ENCODE peak calls at places on chromosomes 2 and 18, in four cellular contexts. V is HCT116, L is tibial nerve, X is A549. E is an unnamed sample.

GRCh38 chr18:14767474-14767873 is 19.5 kb downstream of the ANKRD30B start:
- DNase-seq in V (no peak), L (no peak), X (no peak), E (no peak)

GRCh38 chr18:26656944-26657536 is 108.7 kb upstream of the KCTD1 start:
- DNase-seq in V (no peak), L (peak), X (peak), E (peak)

GRCh38 chr2:75130171-75130570 is 69.1 kb downstream of the TACR1 start:
- DNase-seq in V (no peak), L (no peak), X (peak), E (no peak)

GRCh38 chr2:128370468-128371247 is 52.0 kb upstream of the HS6ST1 start:
- DNase-seq in V (no peak), L (no peak), X (no peak), E (no peak)

GRCh38 chr2:229714080-229714735 is at the start of gene DNER:
- DNase-seq in V (no peak), L (no peak), X (no peak), E (no peak)

GRCh38 chr2:45134726-45135125 is 125.5 kb upstream of the SIX2 start:
- DNase-seq in V (no peak), L (no peak), X (peak), E (no peak)

GRCh38 chr2:240269886-240270285 is 129.4 kb upstream of the OTOS start:
- DNase-seq in V (no peak), L (no peak), X (no peak), E (no peak)

GRCh38 chr18:35605686-35606417 is 24.3 kb downstream of the GALNT1 start:
- DNase-seq in V (no peak), L (no peak), X (no peak), E (no peak)

GRCh38 chr2:238668426-238668825 is 179.5 kb upstream of the TWIST2 start:
- DNase-seq in V (no peak), L (no peak), X (no peak), E (no peak)

GRCh38 chr2:119760237-119760807 is 600 bp downstream of the PTPN4 start:
- DNase-seq in V (no peak), L (no peak), X (no peak), E (peak)

GRCh38 chr2:182360012-182360662 is 66.7 kb downstream of the PDE1A start:
- DNase-seq in V (no peak), L (no peak), X (peak), E (no peak)

GRCh38 chr2:195477996-195478382 is 179.0 kb upstream of the SLC39A10 start:
- DNase-seq in V (no peak), L (no peak), X (no peak), E (no peak)

GRCh38 chr2:178072383-178073301 is at the start of gene PDE11A:
- DNase-seq in V (peak), L (peak), X (peak), E (peak)

GRCh38 chr2:240585681-240586197 is 795 bp upstream of the CAPN10 start:
- DNase-seq in V (no peak), L (no peak), X (no peak), E (no peak)

GRCh38 chr2:240993446-240994160 is 4.8 kb upstream of the SNED1 start:
- DNase-seq in V (no peak), L (peak), X (no peak), E (no peak)

GRCh38 chr18:23238152-23238531 is 102.9 kb downstream of the CABLES1 start:
- DNase-seq in V (no peak), L (no peak), X (no peak), E (no peak)

GRCh38 chr2:221434155-221434554 is 137.9 kb downstream of the EPHA4 start:
- DNase-seq in V (no peak), L (no peak), X (no peak), E (no peak)

GRCh38 chr18:64444819-64445218 is 295.9 kb upstream of the LINC00305 start:
- DNase-seq in V (no peak), L (no peak), X (no peak), E (no peak)

GRCh38 chr2:71856709-71857525 is 290.7 kb downstream of the CYP26B1 start:
- DNase-seq in V (no peak), L (no peak), X (peak), E (no peak)

GRCh38 chr18:34219651-34220050 is 5.1 kb downstream of the NOL4 start:
- DNase-seq in V (no peak), L (no peak), X (no peak), E (no peak)

DNA sequence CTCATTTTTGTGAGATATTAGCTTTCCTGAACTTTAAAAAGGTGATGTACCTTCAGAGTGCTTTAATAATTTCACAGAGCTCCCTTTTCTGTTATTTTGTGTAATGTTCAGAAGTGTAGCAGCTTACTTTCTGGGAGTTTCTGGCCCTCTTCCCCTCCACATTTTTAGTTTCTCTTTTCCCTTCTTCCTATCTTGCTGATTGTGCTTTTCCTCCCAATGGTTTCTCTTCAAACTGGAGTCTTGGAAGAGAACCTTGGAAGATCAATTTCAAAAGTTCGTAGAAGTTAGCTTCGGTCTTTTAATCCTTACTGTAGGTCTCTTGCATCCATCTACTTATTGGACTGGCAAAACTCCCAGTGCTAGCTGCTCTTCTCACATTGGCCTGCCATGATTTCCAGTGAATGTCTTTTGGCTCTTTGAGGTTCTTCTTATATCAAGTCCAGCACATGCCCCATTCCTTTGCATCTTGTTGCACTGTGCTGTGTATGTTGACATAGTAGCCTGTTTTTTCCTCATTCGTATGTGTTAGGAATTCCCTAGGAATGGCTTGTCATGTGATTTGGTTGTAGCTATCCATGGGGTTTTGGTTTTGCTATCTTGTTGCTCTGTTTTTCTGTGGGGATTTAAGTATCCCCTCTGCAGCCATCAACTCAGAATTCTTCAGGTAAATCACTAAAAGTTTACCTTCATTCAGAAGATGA is 7.8 kb downstream of the CCNT2 start:
- DNase-seq in V (no peak), L (no peak), X (peak), E (no peak)
- H3K4me3 ChIP-seq in V (no peak), L (no peak), X (no peak), E (no peak)

DNA sequence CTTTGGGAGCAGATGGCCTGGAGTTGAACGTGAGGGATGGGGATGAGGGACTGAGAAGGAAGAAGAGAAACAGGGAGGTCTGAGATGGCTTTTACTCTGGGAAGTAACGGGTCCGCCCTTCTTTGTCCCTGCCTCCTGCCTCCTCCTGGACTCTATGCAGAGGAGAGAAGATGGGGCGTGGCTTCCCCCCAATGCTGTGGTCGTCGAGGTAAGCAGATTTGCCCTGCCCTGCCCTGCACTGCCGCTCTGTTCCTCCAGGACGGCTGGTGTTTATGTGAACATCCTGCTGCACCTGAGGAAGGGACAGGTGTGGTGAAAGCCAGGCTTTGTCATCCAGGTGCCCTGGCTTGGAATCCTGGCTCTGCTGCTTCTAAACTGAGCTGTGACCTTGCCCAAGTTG is 13.5 kb upstream of the NTSR2 start:
- DNase-seq in V (no peak), L (no peak), X (no peak), E (no peak)
- TF ChIP-seq CTCF in V (no peak), L (no peak), X (no peak), E (no peak)

GRCh38 chr2:26696352-26696816 is 3.9 kb downstream of the KCNK3 start:
- DNase-seq in V (peak), L (no peak), X (peak), E (no peak)
- TF ChIP-seq POLR2A in V (no peak), L (no peak), X (no peak), E (no peak)

GRCh38 chr18:644395-645004 is 13.0 kb upstream of the TYMS start:
- DNase-seq in V (no peak), L (no peak), X (no peak), E (no peak)
- H3K4me3 ChIP-seq in V (no peak), L (no peak), X (no peak), E (no peak)

GRCh38 chr2:237613679-237614078 is 13.7 kb upstream of the LRRFIP1 start:
- DNase-seq in V (no peak), L (no peak), X (no peak), E (no peak)

GRCh38 chr2:237616373-237617304 is 10.7 kb upstream of the LRRFIP1 start:
- DNase-seq in V (no peak), L (no peak), X (no peak), E (no peak)

GRCh38 chr2:237612527-237613357 is 14.6 kb upstream of the LRRFIP1 start:
- DNase-seq in V (no peak), L (no peak), X (no peak), E (no peak)

GRCh38 chr2:237615631-237616249 is 11.6 kb upstream of the LRRFIP1 start:
- DNase-seq in V (no peak), L (no peak), X (no peak), E (no peak)

GRCh38 chr2:237614151-237614720 is 13.2 kb upstream of the LRRFIP1 start:
- DNase-seq in V (no peak), L (no peak), X (peak), E (no peak)
- TF ChIP-seq CTCF in V (peak), L (no peak), X (no peak), E (no peak)

GRCh38 chr2:28901841-28902240 is 7.4 kb downstream of the WDR43 start:
- DNase-seq in V (no peak), L (no peak), X (no peak), E (no peak)

GRCh38 chr2:28901202-28901601 is 6.7 kb downstream of the WDR43 start:
- DNase-seq in V (no peak), L (no peak), X (no peak), E (no peak)

GRCh38 chr2:28904295-28904694 is 9.8 kb downstream of the WDR43 start:
- DNase-seq in V (no peak), L (no peak), X (peak), E (no peak)

GRCh38 chr2:28904802-28905499 is 10.5 kb downstream of the WDR43 start:
- DNase-seq in V (no peak), L (no peak), X (no peak), E (no peak)

GRCh38 chr2:28902584-28902983 is 8.1 kb downstream of the WDR43 start:
- DNase-seq in V (no peak), L (no peak), X (no peak), E (no peak)
- TF ChIP-seq POLR2A in V (no peak), L (no peak), X (no peak), E (no peak)

DNA sequence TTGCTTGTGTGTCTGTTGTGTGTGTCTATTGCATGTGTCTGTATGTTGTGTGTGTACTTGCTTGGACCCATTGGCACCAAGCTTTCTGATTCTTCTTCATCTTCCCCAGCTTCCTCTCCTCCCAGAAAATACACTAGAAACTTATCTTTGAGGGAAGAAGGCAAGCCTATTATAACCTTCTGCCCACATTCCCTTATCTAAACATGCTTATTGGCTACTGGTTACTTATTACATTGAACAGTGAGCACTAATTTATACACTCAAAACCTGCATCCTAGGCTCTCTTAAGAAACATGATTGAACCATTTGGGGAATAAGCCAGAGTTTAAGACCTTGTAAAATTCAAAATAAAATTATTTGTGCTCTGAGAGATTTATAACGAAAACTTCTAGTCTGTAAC is 26.5 kb downstream of the SLC9A4 start:
- DNase-seq in V (no peak), L (no peak), X (no peak), E (no peak)
- H3K4me3 ChIP-seq in V (no peak), L (no peak), X (no peak), E (no peak)

GRCh38 chr2:159715451-159715850 is 3.1 kb downstream of the MARCHF7 start:
- DNase-seq in V (no peak), L (no peak), X (no peak), E (no peak)

GRCh38 chr2:159712929-159713575 is 746 bp downstream of the MARCHF7 start:
- DNase-seq in V (no peak), L (no peak), X (peak), E (no peak)

GRCh38 chr2:159714586-159714930 is 2.3 kb downstream of the MARCHF7 start:
- DNase-seq in V (no peak), L (no peak), X (no peak), E (no peak)

GRCh38 chr2:159712194-159712928 is at the start of gene MARCHF7:
- DNase-seq in V (peak), L (peak), X (peak), E (peak)

DNA sequence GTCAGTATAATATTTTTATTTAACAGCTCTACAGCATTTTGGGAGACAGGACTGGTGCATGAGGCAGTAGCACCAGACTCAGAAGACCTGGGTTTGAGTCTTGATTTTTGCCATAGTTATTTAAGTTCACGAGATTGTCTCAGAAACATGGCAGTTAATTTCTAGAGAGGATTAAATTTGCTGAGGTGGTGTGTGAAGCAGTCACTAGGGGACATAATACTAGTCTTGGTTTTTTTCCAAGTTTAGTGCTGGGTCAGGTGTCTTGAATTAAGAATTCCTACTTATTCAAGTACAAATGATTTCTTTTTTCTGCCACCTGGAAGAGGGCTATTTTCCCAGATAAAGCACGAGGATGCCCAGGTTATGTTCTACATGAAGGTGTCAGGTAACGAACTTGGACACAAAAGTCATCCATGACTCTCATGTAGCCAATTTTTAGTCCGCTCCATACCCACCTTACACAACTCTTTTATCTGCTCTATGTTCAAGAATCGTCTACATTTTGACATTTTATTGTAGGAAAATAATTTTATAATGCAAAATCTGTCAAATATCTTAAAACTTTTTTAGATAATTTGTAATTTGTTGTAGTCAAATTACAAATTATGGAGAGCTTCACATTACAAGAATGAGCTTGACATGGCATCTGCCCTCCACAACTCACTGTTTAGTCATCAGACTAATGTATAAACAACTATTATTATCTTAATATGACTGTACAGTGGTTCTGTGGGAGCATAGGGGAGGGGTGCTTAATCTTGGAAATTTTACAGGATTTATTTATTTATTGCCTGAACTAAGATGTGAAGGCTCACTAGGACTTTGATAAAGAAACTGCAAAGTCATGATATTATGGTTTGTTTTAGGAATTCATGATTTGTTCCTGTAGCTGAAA is 1.6 kb downstream of the MARCHF7 start:
- DNase-seq in V (no peak), L (no peak), X (no peak), E (no peak)
- TF ChIP-seq CTCF in V (no peak), L (no peak), X (no peak), E (no peak)

DNA sequence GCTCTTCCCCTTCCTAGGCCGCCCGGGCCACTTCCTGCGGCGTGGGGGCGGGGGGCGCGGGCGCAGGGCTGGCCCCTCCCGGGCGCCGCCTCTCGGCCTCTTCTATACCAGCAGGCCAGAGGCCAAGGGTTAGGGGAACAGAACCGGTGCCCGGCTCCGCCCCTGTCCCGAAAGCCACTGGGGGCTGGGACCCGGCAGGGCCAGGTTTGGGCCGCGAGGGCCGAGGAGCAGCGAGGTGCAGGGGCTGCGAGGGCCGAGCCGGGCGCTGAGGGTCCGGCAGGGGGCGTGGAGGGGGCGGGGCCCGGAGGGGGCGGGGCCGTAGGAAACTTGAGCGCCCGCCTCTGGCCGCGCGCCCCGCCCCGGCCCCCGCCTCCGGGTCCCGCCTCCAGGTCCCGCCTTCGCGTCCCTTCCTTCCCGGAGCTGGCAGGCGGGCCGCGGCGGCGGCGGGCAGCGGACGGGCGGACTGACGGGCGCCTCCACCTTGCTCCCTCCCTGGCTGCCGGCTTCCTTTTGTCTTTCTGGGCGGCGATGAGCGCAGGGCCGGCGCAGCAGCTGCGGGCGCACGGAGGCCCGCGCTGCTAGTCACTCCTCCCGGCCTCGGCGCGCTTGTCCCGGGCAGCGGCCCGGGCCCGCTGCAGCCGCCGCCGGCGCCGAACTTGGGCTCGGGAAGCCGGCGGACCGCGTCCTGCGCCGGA is at the start of gene HPCAL1:
- DNase-seq in V (peak), L (peak), X (peak), E (peak)
- TF ChIP-seq POLR2A in V (peak), L (peak), X (peak), E (no peak)

GRCh38 chr2:43438858-43439655 is 156.8 kb downstream of the THADA start:
- DNase-seq in V (no peak), L (no peak), X (peak), E (no peak)
- H3K4me3 ChIP-seq in V (no peak), L (no peak), X (no peak), E (no peak)

E was measured in breast epithelium.